ENCODE peak calls at places on chromosomes 5 and 9, in ten cellular contexts. N, O, L, H, Y, R, J, M, W and S are unnamed samples.
A peak's percentile ranks its signal among the peaks of the same experiment; 100 is the strongest.

GRCh38 chr5:133343196-133343595 is 269.1 kb downstream of the FSTL4 start:
- DNase-seq in N (no peak), O (no peak), L (no peak), H (no peak), Y (no peak), R (no peak), J (no peak), M (no peak), W (no peak), S (no peak)

GRCh38 chr5:60597570-60597969 is 102.4 kb downstream of the DEPDC1B start:
- DNase-seq in N (no peak), O (no peak), L (no peak), H (no peak), Y (no peak), R (peak; percentile 49), J (no peak), M (no peak), W (no peak), S (no peak)

GRCh38 chr9:800561-800960 is 40.9 kb upstream of the DMRT1 start:
- DNase-seq in N (no peak), O (no peak), L (no peak), H (no peak), Y (no peak), R (peak; percentile 37), J (no peak), M (no peak), W (no peak), S (no peak)

GRCh38 chr9:14153310-14153720 is 160.6 kb downstream of the NFIB start:
- DNase-seq in N (no peak), O (no peak), L (no peak), H (no peak), Y (no peak), R (peak; percentile 32), J (no peak), M (no peak), W (no peak), S (no peak)

GRCh38 chr9:131565369-131565768 is 20.0 kb downstream of the PRRT1B start:
- DNase-seq in N (no peak), O (no peak), L (no peak), H (no peak), Y (no peak), R (no peak), J (no peak), M (no peak), W (no peak), S (no peak)

GRCh38 chr5:59272744-59273427 is 620.6 kb downstream of the PDE4D start:
- DNase-seq in N (no peak), O (no peak), L (peak; percentile 58), H (no peak), Y (no peak), R (no peak), J (no peak), M (no peak), W (no peak), S (no peak)

GRCh38 chr5:156147251-156147947 is 179.6 kb upstream of the SGCD start:
- DNase-seq in N (no peak), O (no peak), L (peak; percentile 91), H (no peak), Y (peak; percentile 87), R (no peak), J (no peak), M (no peak), W (no peak), S (no peak)

GRCh38 chr5:74316064-74316586 is 324.4 kb downstream of the ENC1 start:
- DNase-seq in N (no peak), O (no peak), L (peak; percentile 81), H (no peak), Y (peak; percentile 98), R (peak; percentile 91), J (no peak), M (peak; percentile 20), W (peak; percentile 68), S (no peak)

GRCh38 chr5:146722361-146722779 is 156.2 kb downstream of the PPP2R2B start:
- DNase-seq in N (no peak), O (no peak), L (no peak), H (no peak), Y (peak; percentile 16), R (no peak), J (no peak), M (no peak), W (no peak), S (no peak)
- H3K4me1 ChIP-seq in N (peaks cover 22% of the 10 kb centered on the region), O (no peaks in the 10 kb centered on the region), L (no peaks in the 10 kb centered on the region), H (no peaks in the 10 kb centered on the region), Y (no peaks in the 10 kb centered on the region), R (no peaks in the 10 kb centered on the region), J (no peaks in the 10 kb centered on the region), M (no peaks in the 10 kb centered on the region), W (no peaks in the 10 kb centered on the region), S (no peaks in the 10 kb centered on the region)

GRCh38 chr9:32550046-32550608 is 2.0 kb upstream of the SMIM27 start:
- DNase-seq in N (no peak), O (no peak), L (peak; percentile 20), H (no peak), Y (peak; percentile 53), R (peak; percentile 56), J (no peak), M (no peak), W (no peak), S (no peak)

GRCh38 chr9:32554107-32554506 is 1.7 kb upstream of the TOPORS start:
- DNase-seq in N (no peak), O (no peak), L (no peak), H (no peak), Y (peak; percentile 29), R (peak; percentile 41), J (no peak), M (no peak), W (no peak), S (no peak)

GRCh38 chr9:32550609-32551490 is 1.3 kb upstream of the SMIM27 start:
- DNase-seq in N (peak; percentile 90), O (peak; percentile 93), L (peak; percentile 93), H (peak; percentile 90), Y (peak; percentile 91), R (peak; percentile 98), J (peak; percentile 98), M (peak; percentile 91), W (peak; percentile 92), S (peak; percentile 83)

GRCh38 chr9:32551491-32552049 is 557 bp upstream of the SMIM27 start:
- DNase-seq in N (peak; percentile 30), O (no peak), L (peak; percentile 30), H (no peak), Y (peak; percentile 36), R (peak; percentile 65), J (no peak), M (peak; percentile 26), W (peak; percentile 36), S (no peak)

DNA sequence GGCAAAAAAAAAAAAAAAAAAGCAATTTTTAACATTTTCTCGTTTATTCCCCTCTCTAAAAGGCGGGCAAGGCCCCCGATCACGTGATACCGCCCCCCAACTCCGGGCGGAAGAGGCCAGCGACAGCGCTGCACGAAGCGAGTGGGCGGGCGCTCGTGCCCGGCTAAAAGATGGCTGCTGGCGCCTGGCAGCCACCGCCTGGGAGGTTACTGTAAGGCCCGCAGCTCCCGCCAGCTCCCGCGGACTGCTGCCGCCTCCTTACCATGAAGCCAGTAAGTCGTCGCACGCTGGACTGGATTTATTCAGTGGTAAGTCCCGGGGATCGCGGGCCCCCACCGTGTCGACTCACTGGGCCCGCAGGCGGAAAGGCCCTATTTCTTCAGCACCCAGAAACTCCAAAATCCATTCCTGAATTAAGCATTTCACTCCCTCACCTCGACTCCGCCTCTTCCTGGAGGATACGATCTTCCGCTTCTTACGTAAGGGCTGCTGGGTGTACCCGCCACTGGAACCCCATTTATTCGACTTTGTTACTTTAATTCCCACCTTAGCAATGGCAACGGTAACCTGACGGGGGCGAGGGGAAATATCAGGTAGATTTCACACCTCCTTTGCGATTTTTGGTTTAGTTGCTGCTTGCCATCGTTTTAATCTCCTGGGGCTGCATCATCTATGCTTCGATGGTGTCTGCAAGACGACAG is at the start of the genes SMIM27 and TOPORS:
- DNase-seq in N (peak; percentile 79), O (peak; percentile 91), L (peak; percentile 92), H (peak; percentile 92), Y (peak; percentile 88), R (peak; percentile 92), J (peak; percentile 96), M (peak; percentile 90), W (peak; percentile 90), S (peak; percentile 80)
- TF ChIP-seq POLR2A in N (peak; percentile 69), O (peak; percentile 84), L (peak; percentile 61), H (no peak), Y (peak; percentile 90), R (peak; percentile 88), J (peak; percentile 19), M (peak; percentile 78), W (peak; percentile 89), S (peak; percentile 87)

DNA sequence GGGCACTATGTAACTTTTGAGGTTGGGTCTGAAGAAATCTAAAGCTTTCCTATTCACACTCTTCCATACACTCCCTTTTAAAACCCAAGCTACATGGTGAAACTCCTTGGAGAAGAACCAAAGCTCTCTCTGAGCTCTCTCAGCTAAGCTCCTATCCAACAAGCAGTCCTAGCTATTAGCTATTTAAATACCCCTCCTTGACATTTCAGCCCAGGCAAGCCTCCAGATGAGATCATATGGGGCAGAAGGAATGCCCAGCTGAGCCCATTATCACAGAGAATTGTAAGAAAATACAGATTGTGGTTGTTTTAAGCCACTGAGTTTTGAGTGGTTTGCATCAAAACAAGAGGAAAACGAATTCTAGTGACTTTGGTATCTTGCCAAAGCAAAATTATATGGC is 15.2 kb downstream of the HSPB3 start:
- DNase-seq in N (no peak), O (no peak), L (no peak), H (no peak), Y (peak; percentile 81), R (no peak), J (no peak), M (no peak), W (no peak), S (no peak)
- H3K4me3 ChIP-seq in N (no peak overlapping the region), O (no peak overlapping the region), L (no peak overlapping the region), H (no peak overlapping the region), Y (no peak overlapping the region), R (no peak overlapping the region), J (no peak overlapping the region), M (no peak overlapping the region), W (no peak overlapping the region), S (no peak overlapping the region)

GRCh38 chr9:104915049-104915448 is 12.9 kb downstream of the ABCA1 start:
- DNase-seq in N (no peak), O (peak; percentile 62), L (no peak), H (no peak), Y (no peak), R (no peak), J (no peak), M (no peak), W (no peak), S (peak; percentile 71)

GRCh38 chr9:104914458-104914857 is 13.5 kb downstream of the ABCA1 start:
- DNase-seq in N (no peak), O (no peak), L (no peak), H (no peak), Y (no peak), R (no peak), J (peak; percentile 26), M (no peak), W (no peak), S (no peak)

GRCh38 chr9:104915739-104916138 is 12.2 kb downstream of the ABCA1 start:
- DNase-seq in N (no peak), O (no peak), L (no peak), H (no peak), Y (no peak), R (no peak), J (no peak), M (no peak), W (no peak), S (peak; percentile 20)

GRCh38 chr9:104911029-104911607 is 16.8 kb downstream of the ABCA1 start:
- DNase-seq in N (no peak), O (no peak), L (no peak), H (no peak), Y (peak; percentile 71), R (no peak), J (no peak), M (no peak), W (no peak), S (no peak)

DNA sequence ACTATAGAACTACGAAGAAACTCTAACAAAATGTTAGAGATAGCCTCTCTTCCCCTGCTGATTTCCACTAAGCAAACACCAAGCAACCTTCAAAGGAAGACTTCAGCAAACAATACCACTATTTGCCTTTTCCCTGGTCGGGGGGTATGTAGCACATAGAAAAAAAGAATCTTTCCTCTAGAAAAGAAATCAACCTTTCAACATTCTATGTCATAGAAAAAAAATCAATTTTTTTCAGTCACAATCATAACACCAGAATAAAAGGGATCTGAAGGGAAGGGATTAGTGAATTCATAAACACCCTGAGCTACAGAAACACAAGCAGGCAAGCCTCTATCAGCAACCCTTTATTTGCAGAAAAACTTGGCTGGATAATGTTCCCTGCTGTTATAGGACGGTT is 15.3 kb downstream of the ABCA1 start:
- DNase-seq in N (no peak), O (no peak), L (no peak), H (no peak), Y (no peak), R (no peak), J (no peak), M (no peak), W (no peak), S (no peak)
- H3K4me1 ChIP-seq in N (peaks cover 95% of the 10 kb centered on the region), O (peaks cover 77% of the 10 kb centered on the region), L (peaks cover 39% of the 10 kb centered on the region), H (peaks cover 49% of the 10 kb centered on the region), Y (peaks cover 13% of the 10 kb centered on the region), R (no peaks in the 10 kb centered on the region), J (peaks cover 94% of the 10 kb centered on the region), M (peaks cover 6% of the 10 kb centered on the region), W (peaks cover 53% of the 10 kb centered on the region), S (peaks cover 75% of the 10 kb centered on the region)